ENCODE peak calls at places on chromosomes 4 and X, in six cellular contexts. Q, X, S, F, L and T are unnamed samples.

GRCh38 chr4:184680698-184681097 is 31.2 kb downstream of the PRIMPOL start:
- DNase-seq in Q (no peak), X (peak), S (no peak), F (no peak), L (no peak), T (no peak)

GRCh38 chr4:152807294-152807829 is 27.6 kb downstream of the ARFIP1 start:
- DNase-seq in Q (no peak), X (no peak), S (peak), F (no peak), L (peak), T (no peak)

GRCh38 chr4:110119880-110120279 is 78.5 kb downstream of the ELOVL6 start:
- DNase-seq in Q (no peak), X (no peak), S (peak), F (no peak), L (peak), T (peak)

GRCh38 chr4:10741961-10742699 is 57.6 kb upstream of the CLNK start:
- DNase-seq in Q (no peak), X (no peak), S (no peak), F (no peak), L (no peak), T (no peak)

GRCh38 chr4:113768952-113769351 is 7.4 kb upstream of the CAMK2D start:
- DNase-seq in Q (no peak), X (no peak), S (no peak), F (no peak), L (no peak), T (no peak)

GRCh38 chr4:27217261-27217769 is 356.7 kb downstream of the STIM2 start:
- DNase-seq in Q (no peak), X (no peak), S (no peak), F (no peak), L (peak), T (peak)

GRCh38 chrX:130015181-130015580 is 32.7 kb downstream of the BCORL1 start:
- DNase-seq in Q (no peak), X (no peak), S (no peak), F (no peak), L (no peak), T (peak)

GRCh38 chr4:86386201-86386600 is 26.3 kb upstream of the MAPK10 start:
- DNase-seq in Q (no peak), X (no peak), S (no peak), F (no peak), L (no peak), T (no peak)

GRCh38 chr4:1113311-1114009 is at the start of gene RNF212:
- DNase-seq in Q (peak), X (peak), S (no peak), F (no peak), L (no peak), T (peak)

GRCh38 chr4:170853422-170854021 is 763.8 kb upstream of the AADAT start:
- DNase-seq in Q (no peak), X (peak), S (no peak), F (peak), L (peak), T (peak)

GRCh38 chr4:14877246-14878220 is 124.7 kb upstream of the CPEB2 start:
- DNase-seq in Q (no peak), X (no peak), S (no peak), F (no peak), L (peak), T (no peak)

GRCh38 chr4:114132830-114133229 is 153.4 kb upstream of the ARSJ start:
- DNase-seq in Q (no peak), X (no peak), S (no peak), F (no peak), L (no peak), T (no peak)

GRCh38 chr4:336893-337142 is 796 bp upstream of the ZNF141 start:
- DNase-seq in Q (no peak), X (no peak), S (no peak), F (no peak), L (no peak), T (no peak)

GRCh38 chrX:37060999-37061398 is 52.8 kb downstream of the FAM47C start:
- DNase-seq in Q (no peak), X (no peak), S (peak), F (no peak), L (peak), T (no peak)

GRCh38 chr4:176882201-176882600 is 89.5 kb upstream of the VEGFC start:
- DNase-seq in Q (no peak), X (no peak), S (no peak), F (no peak), L (no peak), T (no peak)

GRCh38 chr4:184384056-184384809 is 90.1 kb downstream of the IRF2 start:
- DNase-seq in Q (no peak), X (peak), S (peak), F (peak), L (peak), T (no peak)

GRCh38 chr4:27251788-27252187 is 391.1 kb downstream of the STIM2 start:
- DNase-seq in Q (no peak), X (no peak), S (no peak), F (peak), L (no peak), T (no peak)

GRCh38 chr4:182671231-182671630 is 246.0 kb downstream of the DCTD start:
- DNase-seq in Q (no peak), X (no peak), S (no peak), F (no peak), L (no peak), T (no peak)

GRCh38 chr4:10889819-10890218 is 205.3 kb upstream of the CLNK start:
- DNase-seq in Q (no peak), X (no peak), S (no peak), F (no peak), L (no peak), T (no peak)

DNA sequence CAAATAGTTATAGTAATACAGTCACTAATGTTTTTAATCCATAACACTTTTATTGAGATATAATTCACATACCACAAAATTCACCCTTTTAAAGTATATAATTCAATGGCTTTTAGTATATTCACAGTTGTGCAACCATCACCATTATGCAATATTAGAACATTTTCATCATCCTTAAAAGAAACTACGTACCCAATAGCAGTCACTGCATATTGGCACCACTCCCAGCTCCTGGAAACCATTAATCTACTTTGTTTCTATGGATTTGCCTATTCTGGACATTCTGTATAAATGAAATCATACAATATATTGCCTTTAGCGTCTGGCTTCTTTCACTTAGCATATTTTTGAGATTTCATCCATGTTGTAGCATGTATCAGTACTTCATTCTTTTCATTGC is 99.3 kb downstream of the AMMECR1 start:
- DNase-seq in Q (no peak), X (no peak), S (no peak), F (no peak), L (peak), T (no peak)
- H3K4me3 ChIP-seq in Q (no peak), X (no peak), S (no peak), F (no peak), L (no peak), T (no peak)

DNA sequence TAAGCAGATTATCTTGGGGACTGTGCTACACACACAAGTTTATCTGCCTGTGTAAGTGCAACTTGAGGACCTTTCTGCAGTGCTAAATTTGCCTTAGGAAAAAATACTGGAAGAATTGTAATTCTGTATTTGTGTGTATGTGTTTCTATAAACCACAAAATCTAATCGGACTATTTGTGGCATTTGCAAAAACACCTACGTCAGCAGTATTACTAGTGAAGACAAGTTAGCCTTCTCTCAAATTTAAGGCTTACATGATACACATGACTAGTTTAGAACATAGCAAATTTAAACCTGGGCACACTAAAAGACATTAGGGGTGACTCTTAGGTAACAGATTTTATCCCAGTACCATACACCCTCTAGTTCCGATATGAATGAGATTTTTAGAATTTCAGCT is 176.5 kb downstream of the SNCA start:
- DNase-seq in Q (no peak), X (no peak), S (no peak), F (no peak), L (no peak), T (no peak)
- H3K4me3 ChIP-seq in Q (no peak), X (no peak), S (no peak), F (no peak), L (no peak), T (no peak)

GRCh38 chrX:444305-444704 is 57.6 kb upstream of the PPP2R3B start:
- DNase-seq in Q (no peak), X (no peak), S (no peak), F (no peak), L (no peak), T (no peak)
- H3K4me3 ChIP-seq in Q (no peak), X (no peak), S (no peak), F (no peak), L (no peak), T (no peak)

DNA sequence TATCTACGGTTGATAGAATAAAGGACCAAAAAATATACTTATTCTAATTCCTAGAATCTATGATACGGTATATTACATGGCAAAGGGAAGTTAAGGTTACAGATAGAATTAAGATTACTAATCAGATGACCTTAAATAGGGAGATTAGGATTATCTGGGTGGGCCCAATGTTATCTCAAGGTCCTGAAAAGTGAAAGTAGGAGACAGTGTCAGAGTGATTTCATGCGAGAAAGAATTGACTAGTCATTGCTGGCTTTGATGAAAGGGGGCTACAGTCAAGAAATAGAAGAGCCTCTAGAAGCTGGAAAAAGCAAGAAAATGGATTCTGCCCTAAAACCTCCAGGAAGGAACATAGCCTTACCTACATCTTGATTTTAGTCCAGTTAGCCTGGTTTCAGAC is 176.9 kb upstream of the PPP1R2C start:
- DNase-seq in Q (no peak), X (no peak), S (no peak), F (no peak), L (no peak), T (no peak)
- H3K4me3 ChIP-seq in Q (no peak), X (no peak), S (no peak), F (no peak), L (no peak), T (no peak)

DNA sequence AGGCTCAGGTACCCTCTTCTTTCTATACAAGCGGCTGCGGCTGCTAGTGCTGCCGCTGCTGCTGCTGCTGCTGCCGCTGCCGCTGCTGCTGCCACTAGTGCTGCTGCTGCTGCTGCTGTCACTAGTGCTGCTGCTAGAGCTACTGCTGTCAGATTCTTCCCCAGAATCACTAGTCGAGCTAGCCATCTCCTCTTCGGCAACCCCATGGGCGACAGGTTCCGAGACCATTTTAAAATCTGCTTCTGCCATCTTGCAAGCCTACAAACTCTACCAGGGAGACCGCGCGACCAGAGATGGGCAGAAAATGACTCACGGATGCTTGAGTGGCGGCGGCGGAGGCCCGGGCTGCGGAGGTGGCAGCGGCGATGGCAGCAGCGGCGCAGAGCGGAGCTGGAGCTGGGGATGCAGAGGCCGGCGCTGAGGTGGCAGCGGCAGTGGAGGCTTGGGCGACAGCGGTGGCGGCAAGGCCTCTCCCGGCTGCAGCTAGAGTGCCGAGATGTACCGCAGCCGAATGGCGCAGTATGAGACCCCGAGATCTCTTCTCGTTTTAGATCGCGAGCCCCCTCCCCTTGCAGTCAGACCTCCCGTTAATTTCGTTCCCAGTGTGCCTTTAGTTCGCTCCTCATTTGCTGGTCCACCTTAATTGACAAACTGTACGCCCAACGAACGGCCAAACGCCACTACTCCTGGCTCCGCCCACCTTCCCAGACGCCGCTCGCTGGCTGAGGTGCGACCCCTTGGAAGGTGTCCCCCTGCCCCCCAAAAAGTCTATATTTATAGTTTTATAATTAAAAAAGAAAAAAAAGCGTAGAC is at the start of gene NAP1L3:
- DNase-seq in Q (peak), X (peak), S (peak), F (peak), L (peak), T (peak)
- H3K4me3 ChIP-seq in Q (peak), X (peak), S (peak), F (peak), L (peak), T (peak)

GRCh38 chr4:41433361-41433760 is 104.6 kb upstream of the LIMCH1 start:
- DNase-seq in Q (no peak), X (no peak), S (no peak), F (no peak), L (no peak), T (no peak)

GRCh38 chr4:41436365-41437263 is 101.3 kb upstream of the LIMCH1 start:
- DNase-seq in Q (no peak), X (no peak), S (no peak), F (no peak), L (no peak), T (no peak)

GRCh38 chr4:41438564-41438963 is 99.4 kb upstream of the LIMCH1 start:
- DNase-seq in Q (no peak), X (no peak), S (no peak), F (no peak), L (no peak), T (no peak)

GRCh38 chr4:41435509-41435908 is 102.4 kb upstream of the LIMCH1 start:
- DNase-seq in Q (no peak), X (no peak), S (no peak), F (no peak), L (no peak), T (no peak)

DNA sequence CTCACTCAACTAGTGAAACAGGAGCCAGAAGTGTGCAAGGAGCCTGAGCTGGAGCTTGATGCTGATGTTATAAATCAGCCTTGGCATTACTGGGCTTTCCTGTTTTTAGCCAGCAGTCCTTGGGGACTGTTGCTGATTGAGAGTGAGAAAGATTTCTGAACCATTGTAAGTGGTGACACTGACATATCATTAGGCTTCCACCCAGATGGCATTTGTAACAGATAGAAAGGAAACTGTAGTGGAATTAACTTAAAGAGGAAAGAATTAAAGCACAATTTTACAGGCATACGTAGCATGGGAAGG is 100.7 kb upstream of the LIMCH1 start:
- DNase-seq in Q (no peak), X (no peak), S (no peak), F (no peak), L (no peak), T (no peak)
- H3K4me3 ChIP-seq in Q (no peak), X (no peak), S (no peak), F (no peak), L (no peak), T (no peak)